ENCODE peak calls at places on chromosomes 11 and 22, in five cellular contexts. One of them, this sample, is unnamed. For H3K27me3, the result is how much of the 10 kb centered on the place peaks cover.

GRCh38 chr11:74723511-74723910 is 7.7 kb downstream of the CHRDL2 start:
- DNase-seq in left ventricle myocardium inferior: no peak
- DNase-seq in cardiac muscle cell: no peak
- DNase-seq in stomach: no peak
- DNase-seq in dorsolateral prefrontal cortex: no peak
- DNase-seq in this sample: no peak

GRCh38 chr11:32586576-32587190 is 3.1 kb downstream of the EIF3M start:
- DNase-seq in dorsolateral prefrontal cortex: no peak
- DNase-seq in left ventricle myocardium inferior: no peak
- DNase-seq in stomach: no peak
- DNase-seq in cardiac muscle cell: peak
- DNase-seq in this sample: no peak

GRCh38 chr11:109864161-109864661 is 229.0 kb upstream of the ZC3H12C start:
- DNase-seq in left ventricle myocardium inferior: no peak
- DNase-seq in dorsolateral prefrontal cortex: no peak
- DNase-seq in cardiac muscle cell: no peak
- DNase-seq in stomach: no peak
- DNase-seq in this sample: no peak

GRCh38 chr22:50699754-50700386 is 27.2 kb downstream of the SHANK3 start:
- DNase-seq in stomach: no peak
- DNase-seq in left ventricle myocardium inferior: peak
- DNase-seq in dorsolateral prefrontal cortex: peak
- DNase-seq in cardiac muscle cell: no peak
- DNase-seq in this sample: no peak

GRCh38 chr22:35197071-35197470 is 60.2 kb upstream of the HMGXB4 start:
- DNase-seq in left ventricle myocardium inferior: no peak
- DNase-seq in stomach: no peak
- DNase-seq in dorsolateral prefrontal cortex: no peak
- DNase-seq in cardiac muscle cell: no peak
- DNase-seq in this sample: no peak

GRCh38 chr11:1856306-1857005 is 3.6 kb downstream of the LSP1 start:
- DNase-seq in stomach: no peak
- DNase-seq in dorsolateral prefrontal cortex: no peak
- DNase-seq in left ventricle myocardium inferior: no peak
- DNase-seq in cardiac muscle cell: no peak
- DNase-seq in this sample: no peak

GRCh38 chr11:109885006-109885405 is 208.2 kb upstream of the ZC3H12C start:
- DNase-seq in left ventricle myocardium inferior: no peak
- DNase-seq in cardiac muscle cell: no peak
- DNase-seq in stomach: no peak
- DNase-seq in dorsolateral prefrontal cortex: no peak
- DNase-seq in this sample: no peak

GRCh38 chr11:11944444-11944843 is 64.0 kb downstream of the DKK3 start:
- DNase-seq in cardiac muscle cell: peak
- DNase-seq in left ventricle myocardium inferior: no peak
- DNase-seq in stomach: no peak
- DNase-seq in dorsolateral prefrontal cortex: no peak
- DNase-seq in this sample: no peak

GRCh38 chr11:10201343-10201742 is 92.7 kb downstream of the SBF2 start:
- DNase-seq in cardiac muscle cell: no peak
- DNase-seq in dorsolateral prefrontal cortex: no peak
- DNase-seq in stomach: no peak
- DNase-seq in left ventricle myocardium inferior: no peak
- DNase-seq in this sample: no peak

GRCh38 chr11:2419638-2420501 is 19.3 kb downstream of the TSSC4 start:
- DNase-seq in cardiac muscle cell: peak
- DNase-seq in dorsolateral prefrontal cortex: peak
- DNase-seq in left ventricle myocardium inferior: peak
- DNase-seq in stomach: peak
- DNase-seq in this sample: peak

GRCh38 chr11:76880956-76881355 is 20.2 kb downstream of the ACER3 start:
- DNase-seq in left ventricle myocardium inferior: no peak
- DNase-seq in stomach: no peak
- DNase-seq in dorsolateral prefrontal cortex: no peak
- DNase-seq in cardiac muscle cell: no peak
- DNase-seq in this sample: no peak
- H3K27ac ChIP-seq in left ventricle myocardium inferior: no peak
- H3K27ac ChIP-seq in stomach: no peak
- H3K27ac ChIP-seq in dorsolateral prefrontal cortex: peak
- H3K27ac ChIP-seq in cardiac muscle cell: no peak
- H3K27ac ChIP-seq in this sample: no peak

DNA sequence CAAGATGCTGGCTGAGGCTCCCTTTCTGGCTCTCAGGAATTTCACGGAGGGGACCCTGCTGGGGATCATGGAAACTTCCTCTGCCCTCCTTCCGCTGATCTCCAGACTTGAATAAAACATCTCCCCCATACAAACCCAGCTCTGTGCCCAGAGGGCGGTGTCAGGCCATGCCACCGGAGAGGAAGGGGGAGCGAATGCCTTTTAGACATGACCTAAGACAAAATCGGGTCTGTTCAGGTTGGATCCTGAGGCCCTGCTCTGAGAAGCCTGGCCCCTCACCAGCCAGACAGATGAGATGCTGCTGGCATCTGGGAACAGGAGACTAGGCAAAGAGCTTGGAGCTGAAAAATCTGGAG is 163.5 kb downstream of the ST3GAL4 start:
- DNase-seq in cardiac muscle cell: no peak
- DNase-seq in dorsolateral prefrontal cortex: no peak
- DNase-seq in left ventricle myocardium inferior: no peak
- DNase-seq in stomach: no peak
- DNase-seq in this sample: no peak
- H3K27me3 ChIP-seq in cardiac muscle cell: under half
- H3K27me3 ChIP-seq in dorsolateral prefrontal cortex: under half
- H3K27me3 ChIP-seq in left ventricle myocardium inferior: half or more
- H3K27me3 ChIP-seq in stomach: under half
- H3K27me3 ChIP-seq in this sample: under half

GRCh38 chr11:77473001-77473800 is 693 bp downstream of the PAK1 start:
- DNase-seq in left ventricle myocardium inferior: peak
- DNase-seq in dorsolateral prefrontal cortex: no peak
- DNase-seq in stomach: peak
- DNase-seq in cardiac muscle cell: peak
- DNase-seq in this sample: no peak

GRCh38 chr11:77475206-77475605 is 1.3 kb upstream of the PAK1 start:
- DNase-seq in left ventricle myocardium inferior: no peak
- DNase-seq in stomach: no peak
- DNase-seq in cardiac muscle cell: no peak
- DNase-seq in dorsolateral prefrontal cortex: no peak
- DNase-seq in this sample: no peak

GRCh38 chr11:77471520-77472234 is 2.2 kb downstream of the PAK1 start:
- DNase-seq in left ventricle myocardium inferior: no peak
- DNase-seq in cardiac muscle cell: peak
- DNase-seq in stomach: peak
- DNase-seq in dorsolateral prefrontal cortex: no peak
- DNase-seq in this sample: no peak

GRCh38 chr11:77473801-77474508 is at the start of gene PAK1:
- DNase-seq in stomach: peak
- DNase-seq in left ventricle myocardium inferior: peak
- DNase-seq in cardiac muscle cell: peak
- DNase-seq in dorsolateral prefrontal cortex: peak
- DNase-seq in this sample: peak

DNA sequence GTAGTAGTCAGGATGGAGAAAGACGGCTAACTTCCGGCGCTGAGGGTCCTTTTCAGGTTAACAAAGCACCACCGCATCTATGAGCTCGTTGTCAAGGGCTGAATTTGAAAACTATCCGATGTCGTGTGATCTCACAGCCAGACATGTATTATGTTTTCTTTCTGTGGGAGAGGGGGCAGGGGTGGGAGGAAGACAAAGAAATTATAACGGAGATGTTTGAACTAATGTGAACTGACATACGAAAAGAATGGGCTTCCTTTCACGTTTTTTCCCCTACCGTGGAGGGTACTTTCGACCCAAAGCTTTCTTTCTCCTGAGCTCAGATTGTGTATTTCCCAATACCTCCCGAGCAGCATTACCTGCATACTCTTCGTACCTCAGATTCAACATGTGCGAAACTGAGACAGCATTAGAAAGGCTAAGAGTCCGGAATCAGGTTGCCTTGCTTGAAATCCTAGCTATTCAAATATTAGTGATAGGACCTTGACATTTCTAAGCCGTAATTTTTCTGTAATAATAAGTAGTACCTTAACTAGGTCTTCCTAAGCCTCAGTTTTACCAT is 696 bp upstream of the PAK1 start:
- DNase-seq in left ventricle myocardium inferior: no peak
- DNase-seq in dorsolateral prefrontal cortex: no peak
- DNase-seq in cardiac muscle cell: no peak
- DNase-seq in stomach: no peak
- DNase-seq in this sample: no peak
- H3K27ac ChIP-seq in left ventricle myocardium inferior: no peak
- H3K27ac ChIP-seq in dorsolateral prefrontal cortex: peak
- H3K27ac ChIP-seq in cardiac muscle cell: no peak
- H3K27ac ChIP-seq in stomach: peak
- H3K27ac ChIP-seq in this sample: no peak

DNA sequence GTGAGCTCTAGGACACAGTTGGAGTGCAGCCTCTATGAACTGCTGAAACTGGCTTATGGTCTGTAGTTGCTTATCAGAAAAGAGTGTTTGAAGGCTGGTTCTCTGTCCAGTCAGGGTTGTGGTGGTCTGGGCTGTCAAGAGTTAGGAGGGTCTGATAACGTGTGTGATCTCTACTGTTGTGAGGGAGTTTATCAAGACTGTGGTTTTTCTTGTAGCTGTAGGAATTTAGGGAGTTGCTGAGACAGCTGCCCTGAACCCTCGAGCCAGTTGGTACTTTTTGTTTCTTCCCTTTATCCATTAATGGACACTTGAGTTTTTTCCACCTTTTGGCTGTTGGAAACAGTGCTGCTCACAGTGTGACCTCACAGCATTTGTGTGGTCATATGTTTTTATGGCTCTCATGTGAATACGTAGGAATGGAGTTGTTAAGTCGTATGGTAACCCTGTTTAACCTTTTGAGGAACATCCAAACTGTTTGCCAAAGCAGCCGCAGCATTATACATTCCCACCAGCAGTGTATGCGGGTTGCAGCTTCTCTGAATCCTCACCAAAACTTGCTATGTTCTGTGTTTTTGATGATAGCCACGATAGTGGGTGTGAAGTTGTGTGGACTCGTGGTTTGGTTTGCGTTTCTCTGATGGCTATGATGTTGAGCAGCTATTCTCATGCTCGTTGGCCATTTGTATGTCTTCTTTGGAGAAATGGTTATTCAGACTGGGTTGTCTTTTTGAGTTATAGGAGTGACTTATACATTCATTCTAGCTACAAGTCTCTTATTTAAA is 20.9 kb upstream of the DGCR8 start:
- DNase-seq in left ventricle myocardium inferior: no peak
- DNase-seq in stomach: no peak
- DNase-seq in cardiac muscle cell: peak
- DNase-seq in dorsolateral prefrontal cortex: no peak
- DNase-seq in this sample: no peak
- H3K27me3 ChIP-seq in left ventricle myocardium inferior: under half
- H3K27me3 ChIP-seq in stomach: under half
- H3K27me3 ChIP-seq in cardiac muscle cell: under half
- H3K27me3 ChIP-seq in dorsolateral prefrontal cortex: under half
- H3K27me3 ChIP-seq in this sample: under half

GRCh38 chr22:37353839-37354238 is 71.5 kb downstream of the CYTH4 start:
- DNase-seq in dorsolateral prefrontal cortex: no peak
- DNase-seq in cardiac muscle cell: no peak
- DNase-seq in stomach: no peak
- DNase-seq in left ventricle myocardium inferior: no peak
- DNase-seq in this sample: no peak

GRCh38 chr22:37349043-37349814 is 66.9 kb downstream of the CYTH4 start:
- DNase-seq in cardiac muscle cell: no peak
- DNase-seq in stomach: no peak
- DNase-seq in dorsolateral prefrontal cortex: no peak
- DNase-seq in left ventricle myocardium inferior: no peak
- DNase-seq in this sample: no peak

GRCh38 chr22:37352481-37352880 is 70.2 kb downstream of the CYTH4 start:
- DNase-seq in stomach: no peak
- DNase-seq in cardiac muscle cell: no peak
- DNase-seq in dorsolateral prefrontal cortex: no peak
- DNase-seq in left ventricle myocardium inferior: no peak
- DNase-seq in this sample: no peak

GRCh38 chr22:37354271-37355069 is 72.2 kb downstream of the CYTH4 start:
- DNase-seq in left ventricle myocardium inferior: no peak
- DNase-seq in stomach: no peak
- DNase-seq in dorsolateral prefrontal cortex: no peak
- DNase-seq in cardiac muscle cell: no peak
- DNase-seq in this sample: no peak

GRCh38 chr22:37351268-37351667 is 69.0 kb downstream of the CYTH4 start:
- DNase-seq in dorsolateral prefrontal cortex: no peak
- DNase-seq in cardiac muscle cell: no peak
- DNase-seq in left ventricle myocardium inferior: no peak
- DNase-seq in stomach: no peak
- DNase-seq in this sample: no peak
- H3K27ac ChIP-seq in dorsolateral prefrontal cortex: no peak
- H3K27ac ChIP-seq in cardiac muscle cell: no peak
- H3K27ac ChIP-seq in left ventricle myocardium inferior: no peak
- H3K27ac ChIP-seq in stomach: no peak
- H3K27ac ChIP-seq in this sample: no peak

GRCh38 chr22:30503551-30503950 is 1.9 kb downstream of the SEC14L4 start:
- DNase-seq in stomach: no peak
- DNase-seq in cardiac muscle cell: no peak
- DNase-seq in dorsolateral prefrontal cortex: no peak
- DNase-seq in left ventricle myocardium inferior: no peak
- DNase-seq in this sample: no peak
- H3K27me3 ChIP-seq in stomach: under half
- H3K27me3 ChIP-seq in cardiac muscle cell: under half
- H3K27me3 ChIP-seq in dorsolateral prefrontal cortex: under half
- H3K27me3 ChIP-seq in left ventricle myocardium inferior: half or more
- H3K27me3 ChIP-seq in this sample: half or more

This sample was measured in tibial artery.